ENCODE peak calls at places on chromosomes 11 and 22, in four cellular contexts. E, D, T and N are unnamed samples.

GRCh38 chr22:16955678-16956210 is 52.3 kb downstream of the GAB4 start:
- DNase-seq in E (no peak), D (no peak), T (no peak), N (no peak)

GRCh38 chr11:47296045-47296444 is 26.1 kb downstream of the MADD start:
- DNase-seq in E (no peak), D (no peak), T (no peak), N (peak)

GRCh38 chr11:132357811-132358572 is 987.6 kb downstream of the NTM start:
- DNase-seq in E (no peak), D (no peak), T (no peak), N (no peak)

GRCh38 chr11:124736738-124737137 is 3.0 kb upstream of the NRGN start:
- DNase-seq in E (no peak), D (no peak), T (no peak), N (no peak)

GRCh38 chr11:61496602-61497400 is 11.7 kb upstream of the LRRC10B start:
- DNase-seq in E (no peak), D (no peak), T (no peak), N (no peak)

GRCh38 chr11:130580372-130580771 is 131.9 kb downstream of the ADAMTS15 start:
- DNase-seq in E (peak), D (no peak), T (no peak), N (peak)

GRCh38 chr11:20013346-20014066 is 146.8 kb downstream of the DBX1 start:
- DNase-seq in E (no peak), D (peak), T (peak), N (peak)

GRCh38 chr11:118098996-118099837 is 12.5 kb upstream of the SMIM35 start:
- DNase-seq in E (no peak), D (no peak), T (no peak), N (no peak)

GRCh38 chr11:128361451-128362020 is 225.8 kb downstream of the ETS1 start:
- DNase-seq in E (no peak), D (no peak), T (no peak), N (peak)

GRCh38 chr11:119787074-119787461 is 58.1 kb upstream of the NECTIN1 start:
- DNase-seq in E (no peak), D (no peak), T (no peak), N (no peak)

GRCh38 chr11:65355013-65355775 is 643 bp downstream of the TIGD3 start:
- DNase-seq in E (no peak), D (peak), T (peak), N (no peak)

GRCh38 chr22:29633514-29634312 is 30.3 kb downstream of the NF2 start:
- DNase-seq in E (no peak), D (no peak), T (peak), N (peak)

GRCh38 chr22:28075260-28075981 is 156.4 kb upstream of the PITPNB start:
- DNase-seq in E (peak), D (peak), T (peak), N (peak)

GRCh38 chr11:126163074-126163700 is 48.3 kb downstream of the RPUSD4 start:
- DNase-seq in E (peak), D (peak), T (no peak), N (peak)

GRCh38 chr22:31556627-31557203 is 60.4 kb downstream of the SFI1 start:
- DNase-seq in E (peak), D (peak), T (peak), N (peak)

GRCh38 chr22:36552300-36552699 is 23.3 kb upstream of the EIF3D start:
- DNase-seq in E (no peak), D (no peak), T (no peak), N (no peak)

GRCh38 chr11:109859325-109859724 is 233.9 kb upstream of the ZC3H12C start:
- DNase-seq in E (peak), D (peak), T (no peak), N (peak)

GRCh38 chr11:69215784-69216415 is 60.2 kb downstream of the SMIM38 start:
- DNase-seq in E (peak), D (no peak), T (no peak), N (peak)

GRCh38 chr11:69218271-69218682 is 62.5 kb downstream of the SMIM38 start:
- DNase-seq in E (no peak), D (no peak), T (no peak), N (peak)

GRCh38 chr11:69215216-69215615 is 59.5 kb downstream of the SMIM38 start:
- DNase-seq in E (no peak), D (no peak), T (no peak), N (no peak)

GRCh38 chr11:69217276-69218105 is 61.8 kb downstream of the SMIM38 start:
- DNase-seq in E (no peak), D (no peak), T (no peak), N (no peak)

GRCh38 chr11:69216609-69217008 is 60.9 kb downstream of the SMIM38 start:
- DNase-seq in E (no peak), D (no peak), T (no peak), N (peak)
- TF ChIP-seq MAZ in E (no peak), D (no peak), T (no peak), N (no peak)

GRCh38 chr11:86692746-86693145 is 20.3 kb upstream of the ME3 start:
- DNase-seq in E (no peak), D (no peak), T (no peak), N (no peak)

GRCh38 chr11:86692317-86692716 is 19.9 kb upstream of the ME3 start:
- DNase-seq in E (no peak), D (no peak), T (no peak), N (peak)

GRCh38 chr11:86686531-86686930 is 14.1 kb upstream of the ME3 start:
- DNase-seq in E (no peak), D (no peak), T (no peak), N (no peak)

GRCh38 chr11:86687083-86687799 is 14.8 kb upstream of the ME3 start:
- DNase-seq in E (no peak), D (no peak), T (no peak), N (no peak)

DNA sequence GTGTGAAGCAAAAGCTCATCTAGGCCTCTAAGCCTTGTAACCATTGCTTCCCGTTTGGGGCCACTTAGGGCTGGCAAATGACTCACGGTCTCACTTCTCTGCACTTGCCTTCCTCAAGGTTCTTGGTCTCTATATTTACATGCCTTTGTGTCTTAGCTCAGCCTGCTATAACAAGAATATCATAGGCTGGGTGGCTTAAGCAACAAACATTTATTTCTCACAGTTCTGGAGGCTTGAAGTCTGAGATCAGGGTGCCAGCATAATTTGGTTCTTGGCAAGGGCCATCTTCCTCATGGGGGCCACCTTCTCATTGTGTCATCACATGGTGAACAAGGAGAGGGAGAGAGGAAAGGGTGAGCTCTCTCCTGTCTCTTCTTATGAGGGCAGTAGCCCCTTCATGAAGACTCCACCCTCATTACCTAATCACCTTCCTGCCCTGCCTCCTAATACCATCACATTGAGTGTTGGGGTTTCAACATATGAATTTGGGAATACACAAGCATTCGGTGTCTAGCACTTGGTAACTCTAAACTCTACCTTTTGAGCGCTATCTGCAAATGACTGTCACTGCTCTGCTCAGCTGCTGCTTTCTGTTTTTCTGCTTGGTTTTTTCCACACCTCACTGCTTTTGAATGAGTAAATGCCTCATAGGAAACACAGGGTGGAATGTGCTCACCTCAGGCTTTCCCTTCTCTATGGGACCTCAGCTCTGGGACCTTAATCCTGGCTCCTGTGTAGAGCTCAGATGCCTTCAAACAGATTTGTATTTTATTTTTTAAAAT is 16.2 kb upstream of the ME3 start:
- DNase-seq in E (peak), D (no peak), T (no peak), N (peak)
- TF ChIP-seq MAZ in E (no peak), D (no peak), T (no peak), N (no peak)

DNA sequence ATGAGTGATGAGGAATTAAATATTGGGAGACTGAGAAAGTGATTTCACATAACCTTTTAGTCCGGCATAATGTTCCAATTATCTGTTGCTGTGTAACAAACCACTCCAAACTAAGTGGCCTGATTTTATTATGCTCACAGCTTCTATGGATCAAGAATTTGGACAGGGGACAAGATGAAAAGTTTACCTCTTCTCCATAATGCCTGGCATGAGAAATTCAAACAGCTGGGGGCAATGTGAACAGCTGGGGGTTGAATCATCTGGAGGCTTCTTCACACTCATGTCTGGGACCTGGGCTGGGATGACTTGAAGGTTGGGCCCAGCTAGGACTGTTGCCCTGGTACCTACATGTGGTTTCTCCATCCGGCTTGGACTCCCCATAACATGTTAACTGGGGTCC is 99.4 kb upstream of the DRD2 start:
- DNase-seq in E (no peak), D (no peak), T (no peak), N (no peak)
- TF ChIP-seq MAZ in E (no peak), D (no peak), T (no peak), N (no peak)

GRCh38 chr11:121870202-121871045 is 245.6 kb downstream of the BLID start:
- DNase-seq in E (no peak), D (peak), T (no peak), N (no peak)

GRCh38 chr11:121869478-121869877 is 246.5 kb downstream of the BLID start:
- DNase-seq in E (no peak), D (no peak), T (no peak), N (no peak)

GRCh38 chr11:121863126-121863525 is 252.9 kb downstream of the BLID start:
- DNase-seq in E (no peak), D (no peak), T (no peak), N (no peak)

GRCh38 chr11:121866822-121867221 is 249.2 kb downstream of the BLID start:
- DNase-seq in E (no peak), D (no peak), T (no peak), N (no peak)

DNA sequence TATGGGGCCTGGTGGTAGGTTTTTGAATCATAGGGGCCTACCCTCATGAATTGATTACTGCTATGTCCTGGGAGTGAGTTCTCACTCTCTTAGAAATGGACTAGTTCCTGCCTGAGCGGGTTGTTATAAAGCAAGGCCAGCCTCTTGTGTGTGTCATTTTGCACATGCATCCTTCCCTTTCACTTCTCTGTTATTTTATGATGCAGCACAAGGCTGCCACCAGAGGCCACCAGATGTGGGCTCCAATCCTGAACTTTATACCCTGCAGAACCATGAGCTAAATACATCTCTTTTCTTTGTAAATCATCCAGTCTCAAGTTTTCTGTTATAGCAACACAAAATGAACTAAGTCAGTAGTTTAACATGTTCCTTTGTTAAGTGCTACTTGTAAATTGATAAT is 251.4 kb downstream of the BLID start:
- DNase-seq in E (no peak), D (peak), T (no peak), N (no peak)
- TF ChIP-seq MAZ in E (no peak), D (no peak), T (no peak), N (no peak)

DNA sequence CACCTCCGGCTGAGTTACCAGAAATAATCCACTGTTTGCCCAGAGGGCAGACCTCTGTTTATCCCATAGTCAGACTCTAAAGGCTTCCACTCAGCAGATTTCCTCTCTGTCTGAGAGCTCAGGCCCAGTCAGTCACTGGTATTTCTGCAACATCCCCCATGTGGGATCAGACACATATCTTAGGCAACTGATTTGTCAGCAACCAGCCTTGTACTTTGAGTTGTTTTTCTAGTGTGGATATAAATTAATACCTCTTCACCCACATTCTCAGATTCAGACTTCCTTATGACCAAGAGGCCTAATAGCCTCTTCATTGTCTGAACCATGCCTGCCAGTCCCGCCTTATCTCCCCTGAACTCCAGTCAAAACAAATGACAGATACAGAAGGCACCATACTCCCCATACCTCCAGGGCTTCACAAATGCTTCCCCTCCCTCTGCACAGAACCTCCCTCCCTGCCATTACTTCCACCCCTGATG is 193.5 kb downstream of the FAM76B start:
- DNase-seq in E (no peak), D (no peak), T (no peak), N (peak)
- TF ChIP-seq MAZ in E (no peak), D (no peak), T (no peak), N (no peak)

GRCh38 chr22:38403806-38404205 is 51.2 kb downstream of the KCNJ4 start:
- DNase-seq in E (no peak), D (no peak), T (no peak), N (no peak)
- TF ChIP-seq MAZ in E (no peak), D (no peak), T (no peak), N (no peak)